ENCODE peak calls at places on chromosome 20, in six cellular contexts. One of them, this sample, is unnamed.
A peak's percentile ranks its signal among the peaks of the same experiment; 100 is the strongest.

GRCh38 chr20:62966212-62967148 is 14.0 kb downstream of the SLC17A9 start:
- DNase-seq in foreskin fibroblast: no peak
- DNase-seq in vagina: no peak
- DNase-seq in T47D: no peak
- DNase-seq in ovary: no peak
- DNase-seq in HFF-Myc: no peak
- DNase-seq in this sample: no peak

GRCh38 chr20:41050361-41051019 is 21.9 kb downstream of the TOP1 start:
- DNase-seq in foreskin fibroblast: peak; percentile 64
- DNase-seq in vagina: no peak
- DNase-seq in T47D: no peak
- DNase-seq in ovary: no peak
- DNase-seq in HFF-Myc: no peak
- DNase-seq in this sample: peak; percentile 84

GRCh38 chr20:16404171-16404570 is 169.1 kb downstream of the KIF16B start:
- DNase-seq in foreskin fibroblast: no peak
- DNase-seq in vagina: no peak
- DNase-seq in T47D: no peak
- DNase-seq in ovary: no peak
- DNase-seq in HFF-Myc: no peak
- DNase-seq in this sample: no peak

GRCh38 chr20:4490045-4490444 is 231.7 kb upstream of the PRND start:
- DNase-seq in foreskin fibroblast: peak; percentile 40
- DNase-seq in vagina: no peak
- DNase-seq in T47D: no peak
- DNase-seq in ovary: no peak
- DNase-seq in HFF-Myc: no peak
- DNase-seq in this sample: no peak

GRCh38 chr20:50304501-50304856 is 113.8 kb downstream of the CEBPB start:
- DNase-seq in foreskin fibroblast: peak; percentile 98
- DNase-seq in vagina: no peak
- DNase-seq in T47D: no peak
- DNase-seq in ovary: peak; percentile 89
- DNase-seq in HFF-Myc: peak; percentile 90
- DNase-seq in this sample: peak; percentile 93

GRCh38 chr20:20505554-20505953 is 137.7 kb downstream of the INSM1 start:
- DNase-seq in foreskin fibroblast: no peak
- DNase-seq in vagina: no peak
- DNase-seq in T47D: no peak
- DNase-seq in ovary: no peak
- DNase-seq in HFF-Myc: no peak
- DNase-seq in this sample: no peak

GRCh38 chr20:60206259-60206658 is 248.0 kb downstream of the CDH26 start:
- DNase-seq in foreskin fibroblast: peak; percentile 53
- DNase-seq in vagina: no peak
- DNase-seq in T47D: peak; percentile 66
- DNase-seq in ovary: no peak
- DNase-seq in HFF-Myc: no peak
- DNase-seq in this sample: peak; percentile 8

GRCh38 chr20:9884061-9884460 is 45.2 kb upstream of the PAK5 start:
- DNase-seq in foreskin fibroblast: no peak
- DNase-seq in vagina: no peak
- DNase-seq in T47D: no peak
- DNase-seq in ovary: no peak
- DNase-seq in HFF-Myc: no peak
- DNase-seq in this sample: no peak

GRCh38 chr20:39398656-39399055 is 436.5 kb downstream of the DHX35 start:
- DNase-seq in foreskin fibroblast: no peak
- DNase-seq in vagina: no peak
- DNase-seq in T47D: no peak
- DNase-seq in ovary: no peak
- DNase-seq in HFF-Myc: no peak
- DNase-seq in this sample: no peak

GRCh38 chr20:419556-420168 is 11.6 kb downstream of the RBCK1 start:
- DNase-seq in foreskin fibroblast: no peak
- DNase-seq in vagina: no peak
- DNase-seq in T47D: no peak
- DNase-seq in ovary: no peak
- DNase-seq in HFF-Myc: no peak
- DNase-seq in this sample: no peak

GRCh38 chr20:18839507-18840247 is 26.1 kb downstream of the SCP2D1 start:
- DNase-seq in foreskin fibroblast: no peak
- DNase-seq in vagina: peak; percentile 34
- DNase-seq in T47D: no peak
- DNase-seq in ovary: no peak
- DNase-seq in HFF-Myc: peak; percentile 1
- DNase-seq in this sample: no peak

GRCh38 chr20:3166338-3166912 is 6.8 kb upstream of the FASTKD5 start:
- DNase-seq in foreskin fibroblast: no peak
- DNase-seq in vagina: no peak
- DNase-seq in T47D: no peak
- DNase-seq in ovary: no peak
- DNase-seq in HFF-Myc: no peak
- DNase-seq in this sample: no peak

GRCh38 chr20:50303573-50304500 is 113.2 kb downstream of the CEBPB start:
- DNase-seq in foreskin fibroblast: peak; percentile 90
- DNase-seq in vagina: no peak
- DNase-seq in T47D: peak; percentile 64
- DNase-seq in ovary: peak; percentile 93
- DNase-seq in HFF-Myc: peak; percentile 86
- DNase-seq in this sample: peak; percentile 98

GRCh38 chr20:15799871-15800270 is 773.4 kb downstream of the KIF16B start:
- DNase-seq in foreskin fibroblast: peak; percentile 83
- DNase-seq in vagina: no peak
- DNase-seq in T47D: no peak
- DNase-seq in ovary: no peak
- DNase-seq in HFF-Myc: no peak
- DNase-seq in this sample: peak; percentile 3

GRCh38 chr20:57043669-57044268 is 222.7 kb downstream of the BMP7 start:
- DNase-seq in foreskin fibroblast: no peak
- DNase-seq in vagina: no peak
- DNase-seq in T47D: no peak
- DNase-seq in ovary: no peak
- DNase-seq in HFF-Myc: no peak
- DNase-seq in this sample: no peak

GRCh38 chr20:57381596-57382503 is 9.3 kb upstream of the RBM38 start:
- DNase-seq in foreskin fibroblast: peak; percentile 88
- DNase-seq in vagina: no peak
- DNase-seq in T47D: peak; percentile 89
- DNase-seq in ovary: peak; percentile 86
- DNase-seq in HFF-Myc: peak; percentile 42
- DNase-seq in this sample: peak; percentile 85

GRCh38 chr20:45358282-45359068 is 4.5 kb upstream of the SYS1 start:
- DNase-seq in foreskin fibroblast: peak; percentile 85
- DNase-seq in vagina: no peak
- DNase-seq in T47D: peak; percentile 72
- DNase-seq in ovary: peak; percentile 72
- DNase-seq in HFF-Myc: no peak
- DNase-seq in this sample: no peak

GRCh38 chr20:36548704-36549627 is 7.6 kb downstream of the MYL9 start:
- DNase-seq in foreskin fibroblast: no peak
- DNase-seq in vagina: no peak
- DNase-seq in T47D: no peak
- DNase-seq in ovary: peak; percentile 29
- DNase-seq in HFF-Myc: no peak
- DNase-seq in this sample: no peak

GRCh38 chr20:41622584-41622983 is 4.4 kb upstream of the CHD6 start:
- DNase-seq in foreskin fibroblast: no peak
- DNase-seq in vagina: no peak
- DNase-seq in T47D: no peak
- DNase-seq in ovary: no peak
- DNase-seq in HFF-Myc: no peak
- DNase-seq in this sample: no peak

GRCh38 chr20:44024820-44025580 is 110.3 kb downstream of the TOX2 start:
- DNase-seq in foreskin fibroblast: no peak
- DNase-seq in vagina: peak; percentile 25
- DNase-seq in T47D: no peak
- DNase-seq in ovary: no peak
- DNase-seq in HFF-Myc: no peak
- DNase-seq in this sample: no peak

GRCh38 chr20:49375170-49375569 is 97.3 kb upstream of the ZNFX1 start:
- DNase-seq in foreskin fibroblast: no peak
- DNase-seq in vagina: no peak
- DNase-seq in T47D: no peak
- DNase-seq in ovary: no peak
- DNase-seq in HFF-Myc: no peak
- DNase-seq in this sample: no peak

GRCh38 chr20:4108495-4109306 is 93.3 kb upstream of the RNF24 start:
- DNase-seq in foreskin fibroblast: peak; percentile 92
- DNase-seq in vagina: no peak
- DNase-seq in T47D: peak; percentile 81
- DNase-seq in ovary: peak; percentile 61
- DNase-seq in HFF-Myc: peak; percentile 63
- DNase-seq in this sample: peak; percentile 78

GRCh38 chr20:23048283-23049200 is 930 bp downstream of the THBD start:
- DNase-seq in foreskin fibroblast: peak; percentile 65
- DNase-seq in vagina: no peak
- DNase-seq in T47D: peak; percentile 27
- DNase-seq in ovary: no peak
- DNase-seq in HFF-Myc: peak; percentile 4
- DNase-seq in this sample: peak; percentile 60

GRCh38 chr20:11270566-11270965 is 596.8 kb upstream of the JAG1 start:
- DNase-seq in foreskin fibroblast: no peak
- DNase-seq in vagina: no peak
- DNase-seq in T47D: no peak
- DNase-seq in ovary: no peak
- DNase-seq in HFF-Myc: no peak
- DNase-seq in this sample: no peak

GRCh38 chr20:49247169-49247734 is 28.0 kb downstream of the DDX27 start:
- DNase-seq in foreskin fibroblast: no peak
- DNase-seq in vagina: no peak
- DNase-seq in T47D: no peak
- DNase-seq in ovary: no peak
- DNase-seq in HFF-Myc: no peak
- DNase-seq in this sample: no peak

GRCh38 chr20:10090588-10091166 is 55.9 kb downstream of the ANKEF1 start:
- DNase-seq in foreskin fibroblast: peak; percentile 83
- DNase-seq in vagina: no peak
- DNase-seq in T47D: peak; percentile 76
- DNase-seq in ovary: no peak
- DNase-seq in HFF-Myc: no peak
- DNase-seq in this sample: peak; percentile 73

GRCh38 chr20:45798935-45799642 is 7.3 kb downstream of the DNTTIP1 start:
- DNase-seq in foreskin fibroblast: peak; percentile 78
- DNase-seq in vagina: no peak
- DNase-seq in T47D: peak; percentile 78
- DNase-seq in ovary: peak; percentile 58
- DNase-seq in HFF-Myc: no peak
- DNase-seq in this sample: peak; percentile 60

GRCh38 chr20:63750807-63751470 is 11.4 kb downstream of the SLC2A4RG start:
- DNase-seq in foreskin fibroblast: no peak
- DNase-seq in vagina: no peak
- DNase-seq in T47D: no peak
- DNase-seq in ovary: peak; percentile 19
- DNase-seq in HFF-Myc: no peak
- DNase-seq in this sample: no peak

GRCh38 chr20:59004493-59004762 is 2.6 kb downstream of the CTSZ start:
- DNase-seq in foreskin fibroblast: no peak
- DNase-seq in vagina: no peak
- DNase-seq in T47D: no peak
- DNase-seq in ovary: no peak
- DNase-seq in HFF-Myc: no peak
- DNase-seq in this sample: no peak

GRCh38 chr20:59829415-59830106 is 103.9 kb downstream of the SYCP2 start:
- DNase-seq in foreskin fibroblast: no peak
- DNase-seq in vagina: no peak
- DNase-seq in T47D: no peak
- DNase-seq in ovary: no peak
- DNase-seq in HFF-Myc: no peak
- DNase-seq in this sample: no peak

GRCh38 chr20:6863355-6863754 is 95.9 kb downstream of the BMP2 start:
- DNase-seq in foreskin fibroblast: no peak
- DNase-seq in vagina: no peak
- DNase-seq in T47D: no peak
- DNase-seq in ovary: no peak
- DNase-seq in HFF-Myc: no peak
- DNase-seq in this sample: no peak

GRCh38 chr20:51345601-51346101 is 196.9 kb downstream of the NFATC2 start:
- DNase-seq in foreskin fibroblast: peak; percentile 96
- DNase-seq in vagina: no peak
- DNase-seq in T47D: no peak
- DNase-seq in ovary: peak; percentile 37
- DNase-seq in HFF-Myc: no peak
- DNase-seq in this sample: no peak

GRCh38 chr20:15875446-15875845 is 697.8 kb downstream of the KIF16B start:
- DNase-seq in foreskin fibroblast: no peak
- DNase-seq in vagina: no peak
- DNase-seq in T47D: no peak
- DNase-seq in ovary: no peak
- DNase-seq in HFF-Myc: no peak
- DNase-seq in this sample: no peak

GRCh38 chr20:10093087-10093591 is 58.4 kb downstream of the ANKEF1 start:
- DNase-seq in foreskin fibroblast: peak; percentile 89
- DNase-seq in vagina: no peak
- DNase-seq in T47D: peak; percentile 54
- DNase-seq in ovary: no peak
- DNase-seq in HFF-Myc: peak; percentile 47
- DNase-seq in this sample: peak; percentile 38